ENCODE peak calls at places on chromosomes 4 and X, in nine cellular contexts. D is AG04450; I is CD8-positive, alpha-beta T cell; V is psoas muscle; N is tibial nerve; M is heart right ventricle; Q is mucosa of descending colon; S is endodermal cell; F is choroid plexus epithelial cell. W is an unnamed sample.

GRCh38 chrX:27728291-27728690 is 79.5 kb upstream of the MAGEB10 start:
- DNase-seq in D (no peak), I (no peak), V (no peak), N (no peak), M (no peak), Q (no peak), S (no peak), F (peak), W (no peak)

GRCh38 chrX:72465882-72466281 is 106.8 kb downstream of the HDAC8 start:
- DNase-seq in D (no peak), I (no peak), V (no peak), N (no peak), M (no peak), Q (no peak), S (no peak), F (no peak), W (no peak)

GRCh38 chrX:38278682-38279081 is 48.6 kb downstream of the RPGR start:
- DNase-seq in D (no peak), I (no peak), V (no peak), N (no peak), M (no peak), Q (no peak), S (no peak), F (no peak), W (no peak)

GRCh38 chr4:54165438-54165837 is 63.7 kb upstream of the PDGFRA start:
- DNase-seq in D (peak), I (no peak), V (no peak), N (no peak), M (no peak), Q (no peak), S (no peak), F (peak), W (no peak)

GRCh38 chr4:20337261-20337664 is 85.6 kb downstream of the SLIT2 start:
- DNase-seq in D (no peak), I (no peak), V (no peak), N (no peak), M (no peak), Q (no peak), S (peak), F (peak), W (no peak)

GRCh38 chr4:8644461-8644891 is 51.9 kb downstream of the CPZ start:
- DNase-seq in D (no peak), I (no peak), V (no peak), N (no peak), M (no peak), Q (peak), S (peak), F (no peak), W (no peak)

GRCh38 chrX:1558761-1559468 is 21.9 kb upstream of the P2RY8 start:
- DNase-seq in D (no peak), I (no peak), V (no peak), N (no peak), M (no peak), Q (no peak), S (no peak), F (no peak), W (no peak)

GRCh38 chr4:40311811-40312346 is 23.3 kb upstream of the CHRNA9 start:
- DNase-seq in D (no peak), I (peak), V (no peak), N (no peak), M (no peak), Q (no peak), S (no peak), F (no peak), W (no peak)

GRCh38 chr4:38387348-38387747 is 276.7 kb upstream of the KLF3 start:
- DNase-seq in D (no peak), I (no peak), V (peak), N (peak), M (peak), Q (no peak), S (no peak), F (peak), W (no peak)

GRCh38 chrX:41084360-41085104 is 713 bp upstream of the USP9X start:
- DNase-seq in D (peak), I (peak), V (peak), N (peak), M (peak), Q (peak), S (peak), F (peak), W (peak)

GRCh38 chr4:39814403-39815185 is 116.7 kb downstream of the UBE2K start:
- DNase-seq in D (no peak), I (no peak), V (no peak), N (no peak), M (no peak), Q (no peak), S (no peak), F (peak), W (no peak)

GRCh38 chrX:123830309-123830708 is 29.5 kb upstream of the XIAP start:
- DNase-seq in D (no peak), I (no peak), V (no peak), N (no peak), M (no peak), Q (peak), S (no peak), F (peak), W (peak)

GRCh38 chrX:110965409-110965808 is 130.6 kb upstream of the PAK3 start:
- DNase-seq in D (no peak), I (no peak), V (no peak), N (no peak), M (no peak), Q (no peak), S (no peak), F (no peak), W (no peak)

GRCh38 chr4:153222162-153222789 is 18.0 kb downstream of the TRIM2 start:
- DNase-seq in D (peak), I (peak), V (peak), N (peak), M (peak), Q (peak), S (peak), F (peak), W (no peak)

GRCh38 chr4:176277162-176277904 is 8.3 kb upstream of the ASB5 start:
- DNase-seq in D (peak), I (no peak), V (peak), N (no peak), M (peak), Q (peak), S (peak), F (peak), W (no peak)

GRCh38 chr4:2082118-2082517 is 23.0 kb downstream of the NAT8L start:
- DNase-seq in D (no peak), I (no peak), V (no peak), N (no peak), M (no peak), Q (no peak), S (peak), F (no peak), W (no peak)

GRCh38 chrX:103830848-103831247 is 1.2 kb downstream of the RAB9B start:
- DNase-seq in D (no peak), I (no peak), V (no peak), N (no peak), M (no peak), Q (no peak), S (no peak), F (no peak), W (no peak)
- H3K4me3 ChIP-seq in D (no peak), I (no peak), V (no peak), N (no peak), M (peak), Q (no peak), S (no peak), F (no peak), W (no peak)

DNA sequence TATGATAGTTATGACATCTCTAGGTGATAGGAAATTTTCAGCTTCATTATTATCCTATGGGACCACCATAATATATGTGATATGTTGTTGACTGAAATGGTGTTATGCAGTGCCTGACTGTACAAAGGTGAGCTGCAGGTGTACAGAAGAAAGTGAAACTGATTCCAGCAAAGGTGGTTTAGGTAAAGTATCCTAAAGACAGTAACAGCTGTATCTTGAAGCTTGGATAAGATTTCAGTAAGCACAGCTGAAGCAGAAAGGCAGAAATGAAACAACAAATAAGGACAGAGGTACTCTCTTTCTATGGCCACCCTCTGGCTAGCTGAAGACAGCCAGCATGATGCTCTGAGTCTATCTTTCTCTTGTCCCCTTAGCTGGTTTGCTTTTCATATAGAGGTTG is 30.0 kb upstream of the PGK1 start:
- DNase-seq in D (no peak), I (no peak), V (no peak), N (no peak), M (no peak), Q (no peak), S (no peak), F (no peak), W (no peak)
- TF ChIP-seq CTCF in D (no peak), I (no peak), V (no peak), N (no peak), M (no peak), Q (no peak), S (no peak), F (no peak), W (no peak)

DNA sequence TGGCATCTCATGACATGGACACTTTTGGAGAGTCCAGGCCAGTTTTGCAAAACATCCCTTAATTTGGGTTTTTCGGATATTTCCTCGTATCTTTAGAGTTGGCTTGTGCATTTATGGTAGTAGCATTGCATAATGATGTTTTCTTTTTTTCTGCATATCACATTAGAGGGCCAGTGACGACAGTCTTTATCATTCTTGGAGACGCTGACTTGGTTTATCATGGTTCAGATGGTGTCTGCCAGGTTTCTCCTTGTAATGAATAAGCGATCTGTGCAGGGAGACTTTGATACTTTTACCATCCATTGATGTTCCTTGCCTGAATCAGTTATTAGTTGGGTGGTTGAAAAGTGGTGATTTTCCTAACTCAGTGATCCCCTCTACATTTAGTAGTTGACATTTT is 46.5 kb downstream of the KIAA0232 start:
- DNase-seq in D (no peak), I (no peak), V (no peak), N (no peak), M (no peak), Q (no peak), S (no peak), F (no peak), W (no peak)
- H3K4me3 ChIP-seq in D (no peak), I (no peak), V (no peak), N (no peak), M (no peak), Q (no peak), S (no peak), F (no peak), W (no peak)

GRCh38 chr4:183838987-183839712 is 66.0 kb upstream of the STOX2 start:
- DNase-seq in D (no peak), I (no peak), V (no peak), N (no peak), M (no peak), Q (no peak), S (peak), F (peak), W (no peak)
- TF ChIP-seq CTCF in D (peak), I (no peak), V (no peak), N (peak), M (peak), Q (no peak), S (peak), F (peak), W (no peak)